ENCODE peak calls at places on chromosomes 1 and 21, in seven cellular contexts. B is aorta, V is PC-3, X is mesendoderm, T is right cardiac atrium, N is left lung, H is fibroblast of lung. Q is an unnamed sample. For H3K4me1, the result is how much of the 10 kb centered on the place peaks cover.

GRCh38 chr1:109632671-109633346 is 13.2 kb downstream of the AMPD2 start:
- DNase-seq in B (no peak), V (no peak), X (no peak), T (peak), N (no peak), H (no peak), Q (no peak)

GRCh38 chr1:174040387-174040786 is 18.2 kb upstream of the RC3H1 start:
- DNase-seq in B (no peak), V (peak), X (no peak), T (no peak), N (no peak), H (peak), Q (no peak)

GRCh38 chr1:183278736-183279591 is 92.9 kb downstream of the LAMC2 start:
- DNase-seq in B (no peak), V (peak), X (peak), T (no peak), N (no peak), H (peak), Q (no peak)

GRCh38 chr21:42080788-42081083 is 9.6 kb downstream of the UMODL1 start:
- DNase-seq in B (no peak), V (no peak), X (no peak), T (no peak), N (no peak), H (peak), Q (no peak)

GRCh38 chr21:31136891-31137290 is 98.6 kb upstream of the KRTAP19-8 start:
- DNase-seq in B (no peak), V (no peak), X (no peak), T (peak), N (no peak), H (peak), Q (no peak)

GRCh38 chr1:239805888-239806772 is 285.6 kb upstream of the FMN2 start:
- DNase-seq in B (no peak), V (no peak), X (no peak), T (no peak), N (no peak), H (no peak), Q (no peak)

GRCh38 chr21:41491412-41491811 is 16.5 kb downstream of the TMPRSS2 start:
- DNase-seq in B (no peak), V (no peak), X (no peak), T (no peak), N (no peak), H (no peak), Q (no peak)

GRCh38 chr21:42097860-42098259 is 26.7 kb downstream of the UMODL1 start:
- DNase-seq in B (no peak), V (peak), X (no peak), T (no peak), N (peak), H (peak), Q (no peak)

GRCh38 chr1:181112071-181112929 is 23.8 kb downstream of the IER5 start:
- DNase-seq in B (peak), V (peak), X (peak), T (peak), N (peak), H (peak), Q (peak)

GRCh38 chr21:24844672-24845071 is 762.6 kb downstream of the MRPL39 start:
- DNase-seq in B (no peak), V (no peak), X (no peak), T (no peak), N (no peak), H (peak), Q (no peak)

DNA sequence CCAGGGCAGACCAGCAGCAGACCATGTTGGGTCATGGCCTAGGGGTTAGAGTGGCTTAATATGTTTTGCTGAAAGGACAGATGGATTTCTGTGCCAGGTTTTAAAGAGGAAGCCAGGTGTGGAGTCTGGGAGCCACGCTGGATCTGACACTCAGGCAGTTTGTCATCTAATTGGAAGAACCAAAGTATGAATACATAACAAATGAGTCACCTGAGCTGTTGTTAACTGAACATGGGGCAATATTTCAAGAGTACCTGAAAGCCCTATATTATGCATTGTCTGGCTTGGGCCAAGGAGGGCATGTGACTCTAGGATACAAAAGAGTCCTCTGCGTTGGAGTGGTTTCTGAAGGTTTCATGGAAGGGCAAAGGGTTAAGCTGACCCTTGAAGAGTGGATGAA is 70.6 kb downstream of the LMO4 start:
- DNase-seq in B (no peak), V (peak), X (no peak), T (no peak), N (no peak), H (no peak), Q (no peak)
- H3K27ac ChIP-seq in B (no peak), V (peak), X (no peak), T (no peak), N (no peak), H (no peak), Q (no peak)

DNA sequence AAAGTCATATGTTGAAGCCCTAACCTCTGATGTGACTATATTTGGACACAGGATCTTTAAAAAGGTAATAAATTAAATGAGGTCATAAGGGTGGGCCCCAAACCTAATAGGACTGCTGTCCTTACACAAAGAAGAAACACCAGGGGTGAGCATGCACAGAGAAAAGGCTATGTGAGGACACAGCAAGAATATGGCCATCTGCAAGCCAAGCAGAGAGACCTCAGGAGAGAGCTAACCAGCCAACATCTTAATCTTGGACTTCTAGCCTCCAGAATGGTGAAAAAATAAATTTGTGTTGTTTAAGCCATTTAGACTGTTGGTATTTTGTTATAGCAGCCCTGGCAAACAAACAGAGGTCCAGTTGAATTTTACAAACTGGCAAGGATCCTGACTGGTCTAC is 223.9 kb downstream of the LTN1 start:
- DNase-seq in B (no peak), V (no peak), X (no peak), T (no peak), N (no peak), H (no peak), Q (no peak)
- H3K4me1 ChIP-seq in B (under half), V (under half), X (under half), T (under half), N (under half), H (under half), Q (half or more)

GRCh38 chr1:116738673-116739370 is 15.4 kb upstream of the CD2 start:
- DNase-seq in B (no peak), V (no peak), X (no peak), T (no peak), N (no peak), H (no peak), Q (no peak)
- H3K27ac ChIP-seq in B (no peak), V (no peak), X (no peak), T (no peak), N (no peak), H (no peak), Q (no peak)

GRCh38 chr1:216919033-216919970 is 196.1 kb upstream of the ESRRG start:
- DNase-seq in B (no peak), V (no peak), X (no peak), T (no peak), N (no peak), H (no peak), Q (no peak)

GRCh38 chr1:216927111-216927510 is 203.9 kb upstream of the ESRRG start:
- DNase-seq in B (no peak), V (no peak), X (no peak), T (no peak), N (no peak), H (no peak), Q (no peak)

GRCh38 chr1:216926681-216927080 is 203.5 kb upstream of the ESRRG start:
- DNase-seq in B (no peak), V (no peak), X (peak), T (no peak), N (no peak), H (no peak), Q (no peak)

GRCh38 chr1:216925962-216926361 is 202.7 kb upstream of the ESRRG start:
- DNase-seq in B (no peak), V (no peak), X (no peak), T (no peak), N (no peak), H (no peak), Q (no peak)

GRCh38 chr1:216923601-216924000 is 200.4 kb upstream of the ESRRG start:
- DNase-seq in B (no peak), V (no peak), X (no peak), T (no peak), N (no peak), H (no peak), Q (no peak)
- H3K4me1 ChIP-seq in B (under half), V (under half), X (under half), T (under half), N (under half), H (under half), Q (under half)

DNA sequence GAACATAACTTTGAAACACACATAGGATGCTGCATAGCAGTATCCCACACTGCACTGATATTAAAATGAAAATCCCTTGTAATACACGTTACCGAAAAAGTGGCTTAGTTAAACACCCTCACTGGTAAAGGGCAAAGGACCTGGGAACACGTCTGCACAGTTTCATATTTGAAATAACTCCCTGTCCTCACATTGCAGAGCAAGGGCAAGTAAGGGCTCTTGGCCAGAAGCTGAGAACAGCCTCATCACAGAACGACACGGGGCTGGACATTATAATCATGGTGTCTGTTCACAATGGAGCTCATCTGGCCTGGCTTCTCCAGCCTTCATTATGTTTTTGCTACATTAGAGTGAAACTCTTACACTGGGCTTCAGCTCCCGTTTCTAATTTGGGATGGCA is 207.0 kb downstream of the PCP4 start:
- DNase-seq in B (no peak), V (no peak), X (no peak), T (no peak), N (no peak), H (no peak), Q (no peak)
- H3K27ac ChIP-seq in B (no peak), V (no peak), X (no peak), T (no peak), N (no peak), H (no peak), Q (peak)